ENCODE peak calls at places on chromosome 17, in eight cellular contexts. K, E, V, O, H, B, M and F are unnamed samples.

GRCh38 chr17:64343833-64344637 is 46.6 kb downstream of the PECAM1 start:
- DNase-seq in K (no peak), E (peak; percentile 95), V (peak; percentile 64), O (no peak), H (peak; percentile 14), B (peak; percentile 60), M (no peak), F (no peak)

GRCh38 chr17:62630365-62631085 is 3.1 kb downstream of the MRC2 start:
- DNase-seq in K (no peak), E (no peak), V (no peak), O (no peak), H (no peak), B (no peak), M (no peak), F (no peak)

GRCh38 chr17:16352303-16352837 is 899 bp downstream of the CENPV start:
- DNase-seq in K (no peak), E (no peak), V (peak; percentile 70), O (peak; percentile 48), H (peak; percentile 4), B (peak; percentile 19), M (peak; percentile 55), F (no peak)

GRCh38 chr17:16950488-16950887 is 21.4 kb downstream of the TNFRSF13B start:
- DNase-seq in K (no peak), E (no peak), V (no peak), O (no peak), H (no peak), B (no peak), M (no peak), F (no peak)

GRCh38 chr17:40562841-40563370 is 2.4 kb downstream of the CCR7 start:
- DNase-seq in K (no peak), E (no peak), V (no peak), O (no peak), H (no peak), B (no peak), M (no peak), F (no peak)

GRCh38 chr17:60926466-60927183 is 249.0 kb downstream of the BCAS3 start:
- DNase-seq in K (no peak), E (no peak), V (no peak), O (no peak), H (no peak), B (no peak), M (no peak), F (no peak)

GRCh38 chr17:77235370-77236080 is 94.8 kb downstream of the SEC14L1 start:
- DNase-seq in K (no peak), E (peak; percentile 60), V (no peak), O (no peak), H (no peak), B (peak; percentile 67), M (no peak), F (peak; percentile 98)

GRCh38 chr17:260031-260791 is 78.8 kb upstream of the DOC2B start:
- DNase-seq in K (no peak), E (no peak), V (peak; percentile 33), O (peak; percentile 34), H (no peak), B (no peak), M (no peak), F (no peak)

GRCh38 chr17:78233678-78234077 is 2.2 kb downstream of the TMEM235 start:
- DNase-seq in K (no peak), E (no peak), V (no peak), O (no peak), H (no peak), B (no peak), M (no peak), F (no peak)

GRCh38 chr17:7147772-7148171 is 31.4 kb downstream of the ASGR1 start:
- DNase-seq in K (no peak), E (no peak), V (no peak), O (no peak), H (no peak), B (no peak), M (no peak), F (no peak)

GRCh38 chr17:63682981-63683380 is 16.9 kb downstream of the LIMD2 start:
- DNase-seq in K (no peak), E (no peak), V (no peak), O (no peak), H (no peak), B (no peak), M (no peak), F (no peak)

GRCh38 chr17:61159415-61159814 is 240.2 kb upstream of the TBX2 start:
- DNase-seq in K (no peak), E (peak; percentile 37), V (no peak), O (no peak), H (no peak), B (no peak), M (no peak), F (no peak)

GRCh38 chr17:50934672-50935200 is 68.6 kb upstream of the TOB1 start:
- DNase-seq in K (no peak), E (no peak), V (no peak), O (no peak), H (no peak), B (no peak), M (no peak), F (no peak)

GRCh38 chr17:80760501-80760900 is 215.9 kb downstream of the RPTOR start:
- DNase-seq in K (no peak), E (peak; percentile 49), V (no peak), O (no peak), H (no peak), B (no peak), M (no peak), F (no peak)

GRCh38 chr17:20998571-20999043 is 44.2 kb downstream of the USP22 start:
- DNase-seq in K (no peak), E (no peak), V (no peak), O (no peak), H (no peak), B (no peak), M (no peak), F (no peak)

GRCh38 chr17:40542562-40543411 is 22.5 kb downstream of the CCR7 start:
- DNase-seq in K (no peak), E (peak; percentile 71), V (peak; percentile 96), O (no peak), H (no peak), B (peak; percentile 88), M (no peak), F (no peak)